ENCODE peak calls at places on chromosomes 4 and X, in four cellular contexts. A, H, I and S are unnamed samples.

GRCh38 chrX:82232679-82233078 is 1030.8 kb downstream of the SH3BGRL start:
- DNase-seq in A (no peak), H (no peak), I (no peak), S (no peak)

GRCh38 chr4:177051473-177052060 is 258.1 kb upstream of the NEIL3 start:
- DNase-seq in A (no peak), H (no peak), I (peak; percentile 69), S (peak; percentile 63)

GRCh38 chrX:46837543-46838481 is 969 bp downstream of the RP2 start:
- DNase-seq in A (no peak), H (no peak), I (peak; percentile 40), S (peak; percentile 36)

GRCh38 chr4:149161247-149161646 is 654.4 kb downstream of the IQCM start:
- DNase-seq in A (no peak), H (no peak), I (no peak), S (no peak)

GRCh38 chrX:69387559-69388487 is 116.3 kb upstream of the NALF2 start:
- DNase-seq in A (peak; percentile 44), H (peak; percentile 13), I (peak; percentile 22), S (peak; percentile 31)

GRCh38 chrX:126815816-126816215 is 3.7 kb upstream of the PRR32 start:
- DNase-seq in A (no peak), H (no peak), I (no peak), S (no peak)

GRCh38 chr4:147733614-147734344 is 1.9 kb downstream of the ARHGAP10 start:
- DNase-seq in A (peak; percentile 22), H (peak; percentile 26), I (no peak), S (peak; percentile 43)

GRCh38 chr4:26624042-26624441 is 40.2 kb downstream of the TBC1D19 start:
- DNase-seq in A (no peak), H (no peak), I (no peak), S (no peak)

GRCh38 chr4:85762204-85762884 is 287.4 kb downstream of the ARHGAP24 start:
- DNase-seq in A (no peak), H (no peak), I (no peak), S (no peak)

GRCh38 chr4:123856689-123857545 is 460.3 kb downstream of the SPRY1 start:
- DNase-seq in A (peak; percentile 60), H (peak; percentile 32), I (no peak), S (no peak)

GRCh38 chr4:56134272-56134671 is 185.5 kb downstream of the CEP135 start:
- DNase-seq in A (no peak), H (no peak), I (no peak), S (no peak)

GRCh38 chr4:21848001-21848400 is 100.6 kb downstream of the KCNIP4 start:
- DNase-seq in A (no peak), H (no peak), I (no peak), S (no peak)

GRCh38 chr4:128387600-128388351 is 100.2 kb upstream of the PGRMC2 start:
- DNase-seq in A (no peak), H (no peak), I (no peak), S (no peak)

GRCh38 chr4:159178147-159178541 is 75.3 kb downstream of the RAPGEF2 start:
- DNase-seq in A (no peak), H (no peak), I (no peak), S (no peak)

GRCh38 chrX:138710311-138710791 is 1.2 kb downstream of the FGF13 start:
- DNase-seq in A (no peak), H (no peak), I (no peak), S (no peak)

GRCh38 chr4:168695288-168695687 is 198.4 kb downstream of the PALLD start:
- DNase-seq in A (no peak), H (no peak), I (no peak), S (no peak)

GRCh38 chr4:13907255-13907751 is 279.8 kb upstream of the BOD1L1 start:
- DNase-seq in A (no peak), H (no peak), I (peak; percentile 19), S (no peak)

GRCh38 chrX:124211312-124211942 is 121.0 kb upstream of the TEX13D start:
- DNase-seq in A (no peak), H (no peak), I (peak; percentile 48), S (peak; percentile 55)

GRCh38 chr4:48141048-48141447 is 7.0 kb upstream of the TXK start:
- DNase-seq in A (no peak), H (no peak), I (peak; percentile 63), S (peak; percentile 47)

GRCh38 chr4:127007336-127007735 is 625.4 kb upstream of the INTU start:
- DNase-seq in A (no peak), H (no peak), I (no peak), S (no peak)

GRCh38 chrX:112651766-112652165 is 28.0 kb downstream of the LHFPL1 start:
- DNase-seq in A (no peak), H (no peak), I (no peak), S (no peak)

GRCh38 chr4:54784188-54784671 is 126.5 kb downstream of the KIT start:
- DNase-seq in A (peak; percentile 87), H (peak; percentile 89), I (no peak), S (peak; percentile 3)

GRCh38 chr4:6032249-6033244 is 14.3 kb upstream of the C4orf50 start:
- DNase-seq in A (no peak), H (no peak), I (peak; percentile 29), S (no peak)

GRCh38 chr4:101238706-101239105 is 108.6 kb downstream of the PPP3CA start:
- DNase-seq in A (no peak), H (no peak), I (no peak), S (no peak)

GRCh38 chr4:75598390-75598789 is 31.9 kb downstream of the CDKL2 start:
- DNase-seq in A (no peak), H (no peak), I (peak; percentile 98), S (peak; percentile 41)

GRCh38 chr4:25406081-25406692 is 29.1 kb downstream of the ANAPC4 start:
- DNase-seq in A (peak; percentile 24), H (no peak), I (no peak), S (no peak)

GRCh38 chr4:86891785-86892638 is at the start of gene C4orf36:
- DNase-seq in A (peak; percentile 46), H (peak; percentile 82), I (peak; percentile 59), S (peak; percentile 77)

GRCh38 chr4:118273642-118274041 is 79.2 kb downstream of the PRSS12 start:
- DNase-seq in A (no peak), H (no peak), I (no peak), S (peak; percentile 11)

GRCh38 chrX:146224442-146224841 is 406.8 kb downstream of the SLITRK2 start:
- DNase-seq in A (no peak), H (no peak), I (peak; percentile 35), S (no peak)
- TF ChIP-seq CTCF in A (no peak), H (no peak), I (peak; percentile 54), S (no peak)

GRCh38 chr4:2837904-2838496 is 5.6 kb upstream of the ADD1 start:
- DNase-seq in A (peak; percentile 62), H (peak; percentile 62), I (peak; percentile 19), S (peak; percentile 47)
- H3K4me3 ChIP-seq in A (peak overlapping the region; percentile 17), H (no peak overlapping the region), I (peak overlapping the region; percentile 2), S (no peak overlapping the region)

DNA sequence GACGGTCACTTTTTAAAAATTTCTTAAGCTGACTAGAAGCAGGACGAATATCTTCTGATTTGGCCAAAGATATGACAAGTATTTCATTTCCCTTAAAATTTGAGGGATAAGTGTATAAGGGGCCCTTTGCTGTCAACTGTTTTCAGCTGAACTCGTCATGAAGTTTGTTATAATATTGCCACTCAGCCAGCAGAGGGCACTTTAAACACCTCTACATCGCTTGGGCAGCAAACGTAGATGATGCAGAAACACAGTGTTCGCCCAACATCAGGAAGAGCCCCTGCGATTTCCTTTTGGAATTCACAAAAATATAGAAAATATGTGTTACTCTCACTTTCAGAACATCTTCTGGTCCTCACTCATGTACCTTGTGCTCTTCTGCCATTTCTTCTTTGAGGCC is 435.7 kb upstream of the FMR1 start:
- DNase-seq in A (no peak), H (no peak), I (peak; percentile 22), S (peak; percentile 9)
- TF ChIP-seq CTCF in A (no peak), H (no peak), I (peak; percentile 36), S (peak; percentile 23)

GRCh38 chr4:45985038-45985437 is 138.8 kb downstream of the GABRG1 start:
- DNase-seq in A (no peak), H (no peak), I (no peak), S (no peak)
- H3K4me3 ChIP-seq in A (no peak overlapping the region), H (no peak overlapping the region), I (no peak overlapping the region), S (no peak overlapping the region)

GRCh38 chr4:97984545-97985131 is 158.6 kb downstream of the STPG2 start:
- DNase-seq in A (no peak), H (no peak), I (peak; percentile 8), S (peak; percentile 7)
- TF ChIP-seq CTCF in A (no peak), H (no peak), I (peak; percentile 20), S (peak; percentile 46)

GRCh38 chr4:61202100-61202637 is 2.0 kb downstream of the ADGRL3 start:
- DNase-seq in A (no peak), H (no peak), I (no peak), S (no peak)
- H3K4me3 ChIP-seq in A (peak overlapping the region; percentile 21), H (peak overlapping the region; percentile 39), I (peak overlapping the region; percentile 56), S (no peak overlapping the region)

DNA sequence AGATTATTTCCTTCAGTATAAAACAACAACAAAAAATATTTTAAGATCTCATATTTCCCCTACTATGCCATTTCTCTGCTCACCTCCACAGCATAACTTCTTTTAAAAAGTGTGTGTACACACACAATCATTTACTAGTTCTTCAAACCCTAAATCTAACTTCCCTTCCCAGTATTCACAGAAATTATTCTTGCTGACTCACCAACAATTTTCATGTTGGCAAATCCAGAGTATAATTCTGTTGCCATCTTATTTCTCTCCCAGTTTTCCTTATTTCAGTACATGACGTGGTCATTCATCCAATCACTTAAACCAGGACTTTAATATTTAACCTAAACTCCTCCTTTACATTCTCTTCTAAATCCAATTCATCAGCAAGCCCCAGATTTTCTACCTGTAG is 11.4 kb upstream of the RAP1GDS1 start:
- DNase-seq in A (no peak), H (no peak), I (no peak), S (no peak)
- TF ChIP-seq CTCF in A (no peak), H (no peak), I (no peak), S (no peak)